ENCODE peak calls at places on chromosomes 1 and 21, in nine cellular contexts. One of them, this sample, is unnamed.

GRCh38 chr1:158028956-158029355 is 35.5 kb downstream of the KIRREL1 start:
- DNase-seq in endodermal cell: no peak
- DNase-seq in pancreas: no peak
- DNase-seq in MM.1S: no peak
- DNase-seq in Peyer's patch: no peak
- DNase-seq in colonic mucosa: no peak
- DNase-seq in transverse colon: no peak
- DNase-seq in breast epithelium: no peak
- DNase-seq in GM23338: no peak
- DNase-seq in this sample: no peak

GRCh38 chr21:42021751-42022430 is 11.7 kb upstream of the ZBTB21 start:
- DNase-seq in GM23338: peak; percentile 66
- DNase-seq in Peyer's patch: no peak
- DNase-seq in breast epithelium: no peak
- DNase-seq in colonic mucosa: no peak
- DNase-seq in transverse colon: no peak
- DNase-seq in pancreas: no peak
- DNase-seq in MM.1S: no peak
- DNase-seq in endodermal cell: peak; percentile 79
- DNase-seq in this sample: no peak

GRCh38 chr1:225474439-225474985 is 46.7 kb upstream of the LBR start:
- DNase-seq in Peyer's patch: no peak
- DNase-seq in breast epithelium: no peak
- DNase-seq in MM.1S: no peak
- DNase-seq in pancreas: no peak
- DNase-seq in GM23338: no peak
- DNase-seq in transverse colon: no peak
- DNase-seq in endodermal cell: no peak
- DNase-seq in colonic mucosa: peak; percentile 20
- DNase-seq in this sample: no peak

GRCh38 chr1:43549921-43550597 is 19.4 kb downstream of the PTPRF start:
- DNase-seq in GM23338: peak; percentile 97
- DNase-seq in Peyer's patch: peak; percentile 93
- DNase-seq in MM.1S: peak; percentile 74
- DNase-seq in colonic mucosa: peak; percentile 92
- DNase-seq in endodermal cell: peak; percentile 99
- DNase-seq in breast epithelium: peak; percentile 96
- DNase-seq in transverse colon: peak; percentile 92
- DNase-seq in pancreas: peak; percentile 97
- DNase-seq in this sample: peak; percentile 42

GRCh38 chr1:47436979-47437517 is 796 bp upstream of the FOXD2 start:
- DNase-seq in endodermal cell: no peak
- DNase-seq in colonic mucosa: no peak
- DNase-seq in transverse colon: no peak
- DNase-seq in Peyer's patch: no peak
- DNase-seq in pancreas: no peak
- DNase-seq in GM23338: peak; percentile 37
- DNase-seq in breast epithelium: no peak
- DNase-seq in MM.1S: no peak
- DNase-seq in this sample: no peak

GRCh38 chr1:220076861-220077762 is 12.5 kb downstream of the BPNT1 start:
- DNase-seq in colonic mucosa: no peak
- DNase-seq in GM23338: no peak
- DNase-seq in MM.1S: no peak
- DNase-seq in pancreas: no peak
- DNase-seq in transverse colon: no peak
- DNase-seq in Peyer's patch: no peak
- DNase-seq in breast epithelium: no peak
- DNase-seq in endodermal cell: no peak
- DNase-seq in this sample: no peak

GRCh38 chr1:4974981-4975685 is 320.7 kb downstream of the AJAP1 start:
- DNase-seq in colonic mucosa: no peak
- DNase-seq in transverse colon: no peak
- DNase-seq in endodermal cell: no peak
- DNase-seq in breast epithelium: no peak
- DNase-seq in GM23338: no peak
- DNase-seq in pancreas: no peak
- DNase-seq in MM.1S: no peak
- DNase-seq in Peyer's patch: no peak
- DNase-seq in this sample: no peak

GRCh38 chr1:205528887-205529825 is 24.7 kb downstream of the CDK18 start:
- DNase-seq in transverse colon: peak; percentile 85
- DNase-seq in pancreas: peak; percentile 85
- DNase-seq in MM.1S: peak; percentile 79
- DNase-seq in GM23338: peak; percentile 95
- DNase-seq in breast epithelium: peak; percentile 76
- DNase-seq in colonic mucosa: peak; percentile 91
- DNase-seq in Peyer's patch: peak; percentile 88
- DNase-seq in endodermal cell: peak; percentile 98
- DNase-seq in this sample: peak; percentile 65

GRCh38 chr1:22665752-22666151 is 12.7 kb downstream of the C1QB start:
- DNase-seq in colonic mucosa: no peak
- DNase-seq in MM.1S: no peak
- DNase-seq in Peyer's patch: peak; percentile 64
- DNase-seq in breast epithelium: no peak
- DNase-seq in pancreas: no peak
- DNase-seq in transverse colon: peak; percentile 48
- DNase-seq in GM23338: peak; percentile 80
- DNase-seq in endodermal cell: peak; percentile 85
- DNase-seq in this sample: no peak

GRCh38 chr1:50148142-50148923 is 39.6 kb downstream of the ELAVL4 start:
- DNase-seq in Peyer's patch: no peak
- DNase-seq in pancreas: no peak
- DNase-seq in endodermal cell: no peak
- DNase-seq in colonic mucosa: no peak
- DNase-seq in transverse colon: no peak
- DNase-seq in breast epithelium: no peak
- DNase-seq in GM23338: no peak
- DNase-seq in MM.1S: no peak
- DNase-seq in this sample: no peak

GRCh38 chr21:39014751-39015150 is 168.5 kb downstream of the PSMG1 start:
- DNase-seq in transverse colon: no peak
- DNase-seq in pancreas: no peak
- DNase-seq in breast epithelium: no peak
- DNase-seq in colonic mucosa: no peak
- DNase-seq in Peyer's patch: no peak
- DNase-seq in endodermal cell: no peak
- DNase-seq in MM.1S: no peak
- DNase-seq in GM23338: no peak
- DNase-seq in this sample: no peak

GRCh38 chr1:229440821-229441537 is 7.1 kb upstream of the ACTA1 start:
- DNase-seq in GM23338: no peak
- DNase-seq in breast epithelium: no peak
- DNase-seq in endodermal cell: peak; percentile 67
- DNase-seq in pancreas: no peak
- DNase-seq in Peyer's patch: no peak
- DNase-seq in MM.1S: peak; percentile 90
- DNase-seq in colonic mucosa: no peak
- DNase-seq in transverse colon: no peak
- DNase-seq in this sample: peak; percentile 79

GRCh38 chr1:207666342-207666741 is 21.4 kb downstream of the CR1L start:
- DNase-seq in breast epithelium: no peak
- DNase-seq in Peyer's patch: no peak
- DNase-seq in GM23338: no peak
- DNase-seq in endodermal cell: no peak
- DNase-seq in pancreas: no peak
- DNase-seq in transverse colon: no peak
- DNase-seq in colonic mucosa: no peak
- DNase-seq in MM.1S: no peak
- DNase-seq in this sample: no peak

GRCh38 chr1:101438359-101438758 is 201.5 kb downstream of the S1PR1 start:
- DNase-seq in GM23338: peak; percentile 52
- DNase-seq in breast epithelium: no peak
- DNase-seq in Peyer's patch: no peak
- DNase-seq in transverse colon: no peak
- DNase-seq in MM.1S: peak; percentile 8
- DNase-seq in colonic mucosa: no peak
- DNase-seq in endodermal cell: peak; percentile 58
- DNase-seq in pancreas: no peak
- DNase-seq in this sample: no peak

GRCh38 chr1:111442457-111442856 is 6.6 kb downstream of the WDR77 start:
- DNase-seq in colonic mucosa: no peak
- DNase-seq in Peyer's patch: no peak
- DNase-seq in MM.1S: no peak
- DNase-seq in pancreas: no peak
- DNase-seq in transverse colon: no peak
- DNase-seq in endodermal cell: no peak
- DNase-seq in GM23338: no peak
- DNase-seq in breast epithelium: no peak
- DNase-seq in this sample: no peak
- H3K36me3 ChIP-seq in colonic mucosa: peaks cover 10% of the 10 kb centered on the region
- H3K36me3 ChIP-seq in Peyer's patch: peaks cover 67% of the 10 kb centered on the region
- H3K36me3 ChIP-seq in MM.1S: no peaks in the 10 kb centered on the region
- H3K36me3 ChIP-seq in pancreas: peaks cover 49% of the 10 kb centered on the region
- H3K36me3 ChIP-seq in transverse colon: peaks cover 52% of the 10 kb centered on the region
- H3K36me3 ChIP-seq in endodermal cell: peaks cover 91% of the 10 kb centered on the region
- H3K36me3 ChIP-seq in GM23338: peaks cover 79% of the 10 kb centered on the region
- H3K36me3 ChIP-seq in breast epithelium: no peaks in the 10 kb centered on the region
- H3K36me3 ChIP-seq in this sample: peaks cover 25% of the 10 kb centered on the region

GRCh38 chr1:65175171-65176070 is 27.4 kb downstream of the AK4 start:
- DNase-seq in Peyer's patch: no peak
- DNase-seq in breast epithelium: no peak
- DNase-seq in endodermal cell: no peak
- DNase-seq in GM23338: peak; percentile 52
- DNase-seq in colonic mucosa: no peak
- DNase-seq in MM.1S: no peak
- DNase-seq in pancreas: no peak
- DNase-seq in transverse colon: no peak
- DNase-seq in this sample: no peak

GRCh38 chr1:65176571-65176970 is 28.6 kb downstream of the AK4 start:
- DNase-seq in GM23338: no peak
- DNase-seq in transverse colon: no peak
- DNase-seq in Peyer's patch: no peak
- DNase-seq in MM.1S: no peak
- DNase-seq in pancreas: no peak
- DNase-seq in breast epithelium: no peak
- DNase-seq in endodermal cell: no peak
- DNase-seq in colonic mucosa: no peak
- DNase-seq in this sample: no peak

GRCh38 chr1:65177457-65177856 is 29.5 kb downstream of the AK4 start:
- DNase-seq in colonic mucosa: no peak
- DNase-seq in GM23338: no peak
- DNase-seq in MM.1S: no peak
- DNase-seq in breast epithelium: peak; percentile 43
- DNase-seq in pancreas: no peak
- DNase-seq in endodermal cell: no peak
- DNase-seq in Peyer's patch: no peak
- DNase-seq in transverse colon: no peak
- DNase-seq in this sample: no peak

GRCh38 chr1:65174585-65174984 is 26.6 kb downstream of the AK4 start:
- DNase-seq in Peyer's patch: no peak
- DNase-seq in transverse colon: peak; percentile 35
- DNase-seq in pancreas: no peak
- DNase-seq in endodermal cell: no peak
- DNase-seq in colonic mucosa: no peak
- DNase-seq in GM23338: no peak
- DNase-seq in breast epithelium: peak; percentile 89
- DNase-seq in MM.1S: no peak
- DNase-seq in this sample: peak; percentile 20

DNA sequence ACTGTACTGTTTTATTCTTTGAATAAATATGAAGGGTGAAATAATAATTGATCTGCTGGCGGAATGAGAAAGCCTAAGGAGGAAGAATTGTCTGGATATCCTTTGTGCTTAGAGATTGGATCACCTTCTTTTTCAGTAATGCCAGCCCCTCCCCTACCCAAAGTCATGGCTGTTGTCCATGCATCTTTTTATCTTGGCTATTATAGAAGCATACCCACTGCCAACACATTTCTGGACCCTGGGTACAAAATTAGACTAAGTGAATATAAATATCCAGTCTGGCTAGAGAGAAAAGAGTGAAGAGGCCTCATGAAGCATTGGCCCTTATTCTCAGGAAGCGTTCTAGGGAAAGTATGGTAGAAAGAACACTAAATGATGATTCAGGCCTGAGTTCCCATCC is 28.1 kb downstream of the AK4 start:
- DNase-seq in GM23338: no peak
- DNase-seq in transverse colon: no peak
- DNase-seq in colonic mucosa: no peak
- DNase-seq in MM.1S: no peak
- DNase-seq in endodermal cell: no peak
- DNase-seq in pancreas: no peak
- DNase-seq in Peyer's patch: no peak
- DNase-seq in breast epithelium: no peak
- DNase-seq in this sample: no peak
- TF ChIP-seq CTCF in GM23338: no peak
- TF ChIP-seq CTCF in transverse colon: no peak
- TF ChIP-seq CTCF in colonic mucosa: no peak
- TF ChIP-seq CTCF in MM.1S: no peak
- TF ChIP-seq CTCF in endodermal cell: no peak
- TF ChIP-seq CTCF in pancreas: no peak
- TF ChIP-seq CTCF in Peyer's patch: no peak
- TF ChIP-seq CTCF in breast epithelium: no peak
- TF ChIP-seq CTCF in this sample: no peak

GRCh38 chr1:155812878-155813277 is 44.1 kb downstream of the GON4L start:
- DNase-seq in colonic mucosa: no peak
- DNase-seq in breast epithelium: no peak
- DNase-seq in endodermal cell: no peak
- DNase-seq in MM.1S: no peak
- DNase-seq in transverse colon: no peak
- DNase-seq in GM23338: no peak
- DNase-seq in Peyer's patch: no peak
- DNase-seq in pancreas: no peak
- DNase-seq in this sample: no peak

GRCh38 chr1:155816351-155816750 is 40.7 kb downstream of the GON4L start:
- DNase-seq in MM.1S: peak; percentile 67
- DNase-seq in Peyer's patch: no peak
- DNase-seq in pancreas: no peak
- DNase-seq in endodermal cell: no peak
- DNase-seq in transverse colon: no peak
- DNase-seq in colonic mucosa: no peak
- DNase-seq in breast epithelium: no peak
- DNase-seq in GM23338: no peak
- DNase-seq in this sample: no peak

GRCh38 chr1:155813672-155814071 is 43.3 kb downstream of the GON4L start:
- DNase-seq in MM.1S: no peak
- DNase-seq in endodermal cell: no peak
- DNase-seq in colonic mucosa: no peak
- DNase-seq in transverse colon: no peak
- DNase-seq in Peyer's patch: no peak
- DNase-seq in breast epithelium: no peak
- DNase-seq in GM23338: no peak
- DNase-seq in pancreas: no peak
- DNase-seq in this sample: no peak
- H3K36me3 ChIP-seq in MM.1S: peaks cover 21% of the 10 kb centered on the region
- H3K36me3 ChIP-seq in endodermal cell: peaks cover 71% of the 10 kb centered on the region
- H3K36me3 ChIP-seq in colonic mucosa: no peaks in the 10 kb centered on the region
- H3K36me3 ChIP-seq in transverse colon: peaks cover 63% of the 10 kb centered on the region
- H3K36me3 ChIP-seq in Peyer's patch: peaks cover 74% of the 10 kb centered on the region
- H3K36me3 ChIP-seq in breast epithelium: no peaks in the 10 kb centered on the region
- H3K36me3 ChIP-seq in GM23338: peaks cover 25% of the 10 kb centered on the region
- H3K36me3 ChIP-seq in pancreas: peaks cover 25% of the 10 kb centered on the region
- H3K36me3 ChIP-seq in this sample: peaks cover 9% of the 10 kb centered on the region

DNA sequence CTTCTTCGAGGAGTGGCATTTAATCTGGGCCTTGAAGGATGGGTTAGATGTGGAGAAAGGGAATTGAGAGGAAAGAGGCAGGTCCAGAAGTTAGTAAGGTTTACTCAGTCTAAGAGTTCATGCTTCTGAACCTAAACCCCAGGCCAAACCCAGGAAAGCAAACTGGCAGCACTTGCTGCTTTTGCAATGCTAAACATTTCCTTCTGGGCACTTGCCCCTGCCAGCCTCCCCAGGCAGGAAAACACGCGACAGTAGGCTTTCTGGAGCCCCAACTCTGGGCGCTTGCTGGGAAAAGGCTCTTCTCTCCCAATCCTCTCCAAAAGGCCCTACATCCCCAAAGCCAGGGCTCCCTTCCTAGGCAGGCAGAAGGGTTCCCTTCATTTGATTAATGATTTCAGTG is 2.5 kb downstream of the OLFML2B start:
- DNase-seq in pancreas: no peak
- DNase-seq in breast epithelium: no peak
- DNase-seq in transverse colon: no peak
- DNase-seq in GM23338: peak; percentile 16
- DNase-seq in colonic mucosa: no peak
- DNase-seq in MM.1S: no peak
- DNase-seq in Peyer's patch: no peak
- DNase-seq in endodermal cell: no peak
- DNase-seq in this sample: no peak
- TF ChIP-seq CTCF in pancreas: no peak
- TF ChIP-seq CTCF in breast epithelium: no peak
- TF ChIP-seq CTCF in transverse colon: no peak
- TF ChIP-seq CTCF in GM23338: no peak
- TF ChIP-seq CTCF in colonic mucosa: no peak
- TF ChIP-seq CTCF in MM.1S: no peak
- TF ChIP-seq CTCF in Peyer's patch: no peak
- TF ChIP-seq CTCF in endodermal cell: no peak
- TF ChIP-seq CTCF in this sample: no peak

This sample was measured in GM06990.